ENCODE peak calls at places on chromosomes 6 and 20, in four cellular contexts. R, L, X and F are unnamed samples.

GRCh38 chr6:127069659-127070279 is 48.7 kb upstream of the RSPO3 start:
- DNase-seq in R (peak), L (peak), X (peak), F (peak)

GRCh38 chr6:15929685-15930084 is 199.2 kb upstream of the MYLIP start:
- DNase-seq in R (no peak), L (no peak), X (peak), F (peak)

GRCh38 chr6:45454008-45454911 is 76.5 kb upstream of the SUPT3H start:
- DNase-seq in R (no peak), L (no peak), X (no peak), F (peak)

GRCh38 chr6:126723541-126724170 is 383.7 kb downstream of the CENPW start:
- DNase-seq in R (no peak), L (no peak), X (no peak), F (no peak)

GRCh38 chr20:15612746-15613145 is 960.5 kb downstream of the KIF16B start:
- DNase-seq in R (no peak), L (no peak), X (no peak), F (no peak)

GRCh38 chr6:136541395-136541794 is 8.8 kb downstream of the MAP7 start:
- DNase-seq in R (no peak), L (no peak), X (no peak), F (no peak)

GRCh38 chr6:155026366-155027045 is 31.4 kb downstream of the TIAM2 start:
- DNase-seq in R (no peak), L (peak), X (peak), F (peak)

GRCh38 chr6:165976705-165977104 is 190.9 kb downstream of the TBXT start:
- DNase-seq in R (no peak), L (no peak), X (no peak), F (no peak)

GRCh38 chr20:6582449-6582848 is 185.0 kb upstream of the BMP2 start:
- DNase-seq in R (no peak), L (no peak), X (no peak), F (no peak)

GRCh38 chr20:37233471-37234253 is 28.0 kb downstream of the GHRH start:
- DNase-seq in R (no peak), L (no peak), X (no peak), F (no peak)

GRCh38 chr6:3808759-3809514 is 40.2 kb upstream of the FAM50B start:
- DNase-seq in R (no peak), L (peak), X (peak), F (peak)

GRCh38 chr6:129750390-129750789 is 40.4 kb upstream of the ARHGAP18 start:
- DNase-seq in R (no peak), L (no peak), X (no peak), F (peak)

GRCh38 chr6:148799647-148800046 is 52.8 kb downstream of the UST start:
- DNase-seq in R (no peak), L (no peak), X (no peak), F (no peak)
- H3K4me3 ChIP-seq in R (no peak), L (no peak), X (no peak), F (no peak)

GRCh38 chr6:116218172-116218633 is 35.7 kb downstream of the TSPYL4 start:
- DNase-seq in R (no peak), L (no peak), X (peak), F (peak)
- TF ChIP-seq CTCF in R (peak), L (peak), X (peak), F (peak)

GRCh38 chr6:42104807-42105713 is 37.4 kb downstream of the C6orf132 start:
- DNase-seq in R (no peak), L (no peak), X (no peak), F (no peak)

GRCh38 chr6:42103753-42104094 is 38.7 kb downstream of the C6orf132 start:
- DNase-seq in R (no peak), L (no peak), X (no peak), F (no peak)

GRCh38 chr6:42103218-42103617 is 39.2 kb downstream of the C6orf132 start:
- DNase-seq in R (no peak), L (no peak), X (no peak), F (no peak)

GRCh38 chr6:42105714-42106662 is 36.4 kb downstream of the C6orf132 start:
- DNase-seq in R (no peak), L (no peak), X (no peak), F (no peak)

DNA sequence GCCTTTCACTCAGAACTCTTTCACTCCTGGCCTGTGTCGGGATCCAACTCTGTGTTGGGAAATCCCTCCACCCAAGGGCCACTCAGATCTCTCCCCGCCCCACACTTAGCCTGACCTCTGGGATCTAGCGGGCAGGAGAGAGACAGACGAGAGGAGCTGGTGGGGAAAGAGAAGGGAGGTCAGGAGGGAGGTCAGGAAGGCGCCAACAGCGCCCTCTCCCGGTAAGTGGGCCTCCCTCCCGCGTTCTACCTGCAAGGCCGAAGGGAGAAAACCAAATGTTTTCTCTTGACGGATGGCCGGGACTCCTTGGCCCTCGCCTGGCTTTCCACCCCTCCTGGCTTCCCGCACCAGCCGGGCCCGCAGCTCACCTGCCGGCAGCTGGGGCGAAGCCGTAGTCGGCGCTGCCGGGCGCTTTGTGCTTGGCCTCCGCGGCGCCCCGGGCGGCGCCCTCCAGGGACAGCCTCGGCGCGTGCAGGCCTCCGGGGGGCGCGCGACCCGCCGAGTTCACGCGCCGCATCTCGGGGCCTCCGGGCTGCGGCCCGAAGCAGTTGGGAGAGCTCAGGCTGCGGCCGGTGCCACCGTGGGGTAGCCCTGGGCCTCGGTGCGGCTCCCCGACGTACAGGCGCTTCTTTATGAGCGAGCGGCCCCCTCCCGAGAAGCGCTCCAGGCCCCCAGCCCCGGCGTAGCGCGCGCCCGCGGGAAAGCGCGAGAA is 38.2 kb downstream of the C6orf132 start:
- DNase-seq in R (no peak), L (no peak), X (peak), F (peak)
- H3K4me3 ChIP-seq in R (peak), L (no peak), X (peak), F (peak)

GRCh38 chr6:100751590-100751989 is 129.5 kb downstream of the ASCC3 start:
- DNase-seq in R (no peak), L (no peak), X (no peak), F (no peak)
- TF ChIP-seq CTCF in R (no peak), L (no peak), X (no peak), F (no peak)

GRCh38 chr6:71471718-71472117 is 183.1 kb downstream of the OGFRL1 start:
- DNase-seq in R (no peak), L (no peak), X (no peak), F (no peak)

GRCh38 chr6:71465096-71465495 is 176.5 kb downstream of the OGFRL1 start:
- DNase-seq in R (no peak), L (no peak), X (no peak), F (no peak)

GRCh38 chr6:71466362-71466761 is 177.8 kb downstream of the OGFRL1 start:
- DNase-seq in R (no peak), L (no peak), X (no peak), F (peak)

GRCh38 chr6:71468038-71468437 is 179.4 kb downstream of the OGFRL1 start:
- DNase-seq in R (no peak), L (no peak), X (no peak), F (no peak)

DNA sequence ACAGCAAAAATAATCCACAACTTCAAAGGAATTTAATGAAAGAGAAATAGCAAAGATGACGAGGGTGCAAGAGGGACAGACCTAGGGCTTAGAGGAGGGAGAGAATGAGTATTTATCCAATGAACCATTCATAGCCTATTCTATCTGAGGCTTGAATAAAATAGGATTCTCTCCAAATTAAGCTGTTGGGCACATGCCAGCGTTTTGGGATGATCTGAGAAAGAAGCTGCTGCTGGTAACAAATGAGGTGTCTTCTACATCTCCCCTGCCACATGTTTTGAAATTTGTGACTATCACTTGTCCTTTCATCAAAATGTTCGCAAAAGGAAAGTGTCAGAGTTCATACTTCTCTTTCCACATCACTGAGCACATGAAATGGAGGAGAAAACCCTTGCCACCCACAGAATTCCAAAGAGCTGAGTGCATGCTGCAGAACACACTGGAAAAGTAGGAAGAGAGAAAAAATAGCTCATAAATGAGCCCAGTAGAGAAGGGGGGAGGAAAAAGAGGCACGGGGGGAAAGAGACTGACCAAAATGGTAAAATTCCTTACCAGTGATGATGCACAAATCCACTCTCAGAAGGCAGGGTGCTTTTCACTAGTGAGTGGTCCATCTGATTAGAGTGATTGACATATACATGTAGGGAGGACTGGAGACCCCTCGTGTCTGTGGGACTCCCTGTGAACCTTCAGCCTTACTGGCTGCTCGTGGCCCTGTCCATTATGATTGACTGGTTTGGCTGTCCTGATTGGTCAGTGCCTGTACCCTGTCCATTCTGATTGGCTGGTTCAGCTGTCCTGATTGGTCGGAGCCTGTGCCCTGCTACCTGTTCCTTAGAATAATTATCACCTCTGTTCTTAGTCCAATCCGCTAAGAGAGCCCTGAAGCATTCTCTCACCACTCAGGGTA is 180.5 kb downstream of the OGFRL1 start:
- DNase-seq in R (no peak), L (no peak), X (peak), F (peak)
- H3K4me3 ChIP-seq in R (peak), L (no peak), X (peak), F (peak)